ENCODE peak calls at places on chromosomes 11 and 22, in five cellular contexts. F, Y, T, W and Q are unnamed samples.

GRCh38 chr11:88695701-88696414 is 358.3 kb upstream of the CTSC start:
- DNase-seq in Y (no peak), T (no peak), W (no peak), F (no peak), Q (no peak)

GRCh38 chr11:133896028-133896427 is 50.7 kb upstream of the SPATA19 start:
- DNase-seq in F (no peak), T (no peak), Y (no peak), W (no peak), Q (no peak)

GRCh38 chr11:19441288-19441687 is 200.5 kb upstream of the E2F8 start:
- DNase-seq in F (no peak), Y (no peak), T (no peak), W (peak; percentile 19), Q (no peak)

GRCh38 chr22:50485221-50486131 is 1.2 kb upstream of the MIOX start:
- DNase-seq in Y (no peak), T (no peak), W (no peak), F (no peak), Q (no peak)

GRCh38 chr22:37492428-37493344 is 6.5 kb upstream of the MFNG start:
- DNase-seq in T (peak; percentile 45), Y (no peak), F (peak; percentile 70), W (peak; percentile 55), Q (peak; percentile 59)

GRCh38 chr11:43735931-43736330 is 55.4 kb downstream of the HSD17B12 start:
- DNase-seq in W (no peak), Y (no peak), T (no peak), F (no peak), Q (no peak)

GRCh38 chr11:37465221-37465620 is 867.2 kb upstream of the RAG2 start:
- DNase-seq in W (no peak), F (no peak), Y (no peak), T (no peak), Q (no peak)

GRCh38 chr11:1514349-1515061 is 27.9 kb upstream of the MOB2 start:
- DNase-seq in Y (no peak), F (no peak), T (no peak), W (no peak), Q (no peak)

GRCh38 chr11:67634366-67635230 is 4.9 kb upstream of the NUDT8 start:
- DNase-seq in Y (no peak), W (no peak), F (no peak), T (no peak), Q (no peak)

DNA sequence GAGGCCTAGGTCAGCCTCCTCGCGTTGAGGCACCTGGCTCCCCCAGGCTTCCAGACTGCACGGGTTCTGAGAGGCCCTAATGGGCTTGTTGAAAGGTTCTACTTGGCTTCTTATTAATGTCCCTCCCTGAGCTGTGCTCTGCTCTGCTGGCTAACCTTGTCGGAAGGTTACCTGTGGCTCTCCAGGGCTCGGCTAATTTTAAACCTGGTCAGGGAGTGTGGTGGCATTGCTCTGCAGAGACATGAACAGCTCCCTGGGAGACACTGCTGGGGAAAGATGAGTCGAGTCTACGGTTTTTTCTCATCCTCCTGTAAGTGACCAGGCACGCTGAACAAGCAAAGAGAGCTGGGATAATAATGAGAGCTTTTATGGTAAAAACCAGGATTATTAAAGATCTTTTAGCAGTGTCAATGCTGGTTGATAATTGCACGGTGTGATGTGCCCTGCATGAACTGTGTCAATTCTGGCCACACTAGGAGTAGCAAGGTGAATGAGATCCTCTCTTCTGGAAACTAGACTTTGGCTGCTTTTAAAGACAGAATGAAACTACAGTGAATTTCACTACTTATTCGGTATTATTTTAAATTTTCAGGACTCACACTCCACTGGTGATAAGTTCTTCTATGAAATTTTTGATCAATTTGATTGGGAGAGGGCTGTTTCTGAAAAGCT is 70.7 kb downstream of the TEAD1 start:
- DNase-seq in Y (no peak), W (no peak), F (peak; percentile 19), T (no peak), Q (no peak)
- TF ChIP-seq CTCF in Y (no peak), W (no peak), F (no peak), T (no peak), Q (no peak)

GRCh38 chr11:119992171-119993051 is 145.5 kb downstream of the TRIM29 start:
- DNase-seq in W (no peak), Y (no peak), F (no peak), T (no peak), Q (no peak)
- H3K27me3 ChIP-seq in W (peaks cover 6% of the 10 kb centered on the region), Y (peaks cover 20% of the 10 kb centered on the region), F (no peaks in the 10 kb centered on the region), T (no peaks in the 10 kb centered on the region), Q (no peaks in the 10 kb centered on the region)

DNA sequence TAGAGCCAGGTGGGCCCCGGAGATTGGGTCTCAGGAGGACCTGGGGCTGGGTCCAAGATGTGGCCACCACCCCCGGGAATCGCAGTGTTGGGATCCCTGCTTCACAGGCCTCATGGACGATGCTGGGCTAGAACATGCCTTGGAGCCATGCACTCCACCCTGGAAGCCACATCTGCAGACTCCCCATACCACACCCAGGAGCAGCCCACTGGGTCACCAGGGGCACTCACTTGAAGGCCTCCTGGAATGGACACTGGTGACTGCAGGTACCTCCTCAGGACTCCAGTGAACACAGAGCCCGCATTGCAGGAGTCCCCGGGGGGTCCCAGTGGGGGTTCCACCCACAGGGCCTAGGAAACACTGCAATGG is 25.0 kb downstream of the RTN4R start:
- DNase-seq in Y (no peak), T (no peak), F (no peak), W (no peak), Q (no peak)
- H3K4me1 ChIP-seq in Y (peaks cover 4% of the 10 kb centered on the region), T (peaks cover 12% of the 10 kb centered on the region), F (peaks cover 41% of the 10 kb centered on the region), W (peaks cover 90% of the 10 kb centered on the region), Q (peaks cover 4% of the 10 kb centered on the region)

GRCh38 chr22:48576333-48577013 is 1251.2 kb downstream of the BRD1 start:
- DNase-seq in W (no peak), T (no peak), Y (no peak), F (peak; percentile 88), Q (no peak)
- TF ChIP-seq CTCF in W (no peak), T (no peak), Y (no peak), F (peak; percentile 71), Q (no peak)

GRCh38 chr11:120170741-120171261 is 32.9 kb upstream of the TRIM29 start:
- DNase-seq in F (no peak), T (no peak), W (no peak), Y (no peak), Q (peak; percentile 38)
- H3K27me3 ChIP-seq in F (peaks cover 100% of the 10 kb centered on the region), T (peaks cover 45% of the 10 kb centered on the region), W (peaks cover 28% of the 10 kb centered on the region), Y (peaks cover 45% of the 10 kb centered on the region), Q (no peaks in the 10 kb centered on the region)